ENCODE peak calls at places on chromosomes 1 and 21, in six cellular contexts. I, R, L, D, F and X are unnamed samples.

GRCh38 chr1:37553598-37553926 is 531 bp downstream of the SNIP1 start:
- DNase-seq in D (no peak), I (no peak), L (no peak), F (peak), R (no peak), X (no peak)

GRCh38 chr1:93779540-93780121 is 98.0 kb upstream of the BCAR3 start:
- DNase-seq in I (no peak), F (no peak), L (peak), R (peak), D (no peak), X (no peak)

GRCh38 chr1:3473381-3473844 is 18.9 kb downstream of the ARHGEF16 start:
- DNase-seq in D (no peak), F (no peak), L (no peak), R (no peak), I (no peak), X (no peak)

GRCh38 chr1:25771246-25772114 is 28.5 kb upstream of the SELENON start:
- DNase-seq in D (peak), R (no peak), L (no peak), I (no peak), F (no peak), X (no peak)

GRCh38 chr1:43446881-43447835 is 6.6 kb downstream of the HYI start:
- DNase-seq in R (no peak), I (no peak), D (no peak), L (no peak), F (no peak), X (no peak)

GRCh38 chr21:44793269-44794030 is 8.2 kb downstream of the UBE2G2 start:
- DNase-seq in R (no peak), L (peak), F (peak), I (no peak), D (peak), X (peak)

GRCh38 chr1:156444407-156445001 is 56.1 kb downstream of the MEF2D start:
- DNase-seq in D (peak), I (no peak), L (peak), R (no peak), F (peak), X (peak)

GRCh38 chr1:108692724-108693655 is 880 bp downstream of the PRPF38B start:
- DNase-seq in I (peak), F (peak), R (no peak), L (peak), D (peak), X (peak)

GRCh38 chr1:224786533-224787249 is 142.8 kb upstream of the DNAH14 start:
- DNase-seq in L (no peak), I (no peak), D (no peak), F (no peak), R (no peak), X (no peak)

GRCh38 chr1:210504286-210504685 is 175.6 kb downstream of the HHAT start:
- DNase-seq in F (no peak), L (no peak), D (no peak), I (no peak), R (no peak), X (no peak)

GRCh38 chr21:42558846-42559245 is 45.2 kb downstream of the SLC37A1 start:
- DNase-seq in F (no peak), L (no peak), R (no peak), I (no peak), D (no peak), X (no peak)

GRCh38 chr1:78176448-78176847 is 130.7 kb downstream of the GIPC2 start:
- DNase-seq in D (no peak), F (no peak), L (no peak), R (no peak), I (no peak), X (no peak)

GRCh38 chr1:175294179-175294756 is 101.7 kb upstream of the KIAA0040 start:
- DNase-seq in I (no peak), L (no peak), R (no peak), F (no peak), D (no peak), X (no peak)

GRCh38 chr1:38474738-38475623 is 384.6 kb downstream of the RRAGC start:
- DNase-seq in D (no peak), R (no peak), F (no peak), L (no peak), I (peak), X (no peak)

GRCh38 chr1:180098242-180098995 is 56.2 kb upstream of the QSOX1 start:
- DNase-seq in R (no peak), F (no peak), L (no peak), I (no peak), D (no peak), X (no peak)

GRCh38 chr1:90371106-90371813 is 345.8 kb downstream of the BARHL2 start:
- DNase-seq in R (no peak), D (no peak), I (no peak), L (no peak), F (no peak), X (no peak)

GRCh38 chr1:160030657-160031367 is 978 bp downstream of the PIGM start:
- DNase-seq in L (no peak), R (no peak), F (no peak), D (peak), I (no peak), X (peak)

GRCh38 chr1:215502081-215502480 is 65.0 kb upstream of the KCTD3 start:
- DNase-seq in L (no peak), I (no peak), D (no peak), F (no peak), R (no peak), X (no peak)

GRCh38 chr1:14851775-14852174 is 253.3 kb downstream of the KAZN start:
- DNase-seq in I (no peak), D (no peak), F (no peak), L (no peak), R (no peak), X (no peak)

GRCh38 chr1:201584510-201584991 is 45.6 kb downstream of the NAV1 start:
- DNase-seq in D (no peak), F (no peak), R (no peak), I (no peak), L (no peak), X (no peak)

GRCh38 chr1:112146201-112146715 is 156.8 kb upstream of the KCND3 start:
- DNase-seq in L (no peak), D (no peak), R (no peak), F (no peak), I (no peak), X (no peak)

GRCh38 chr1:46525253-46525983 is 26.0 kb downstream of the KNCN start:
- DNase-seq in R (no peak), D (no peak), I (no peak), L (no peak), F (no peak), X (no peak)

GRCh38 chr1:111281411-111281810 is 9.2 kb upstream of the CHIA start:
- DNase-seq in D (no peak), I (no peak), L (no peak), F (no peak), R (no peak), X (no peak)

GRCh38 chr1:3656450-3657095 is 4.3 kb downstream of the TP73 start:
- DNase-seq in L (no peak), R (no peak), I (peak), D (no peak), F (no peak), X (no peak)

GRCh38 chr1:244349103-244349531 is 102.6 kb downstream of the ADSS2 start:
- DNase-seq in I (no peak), R (no peak), D (no peak), F (no peak), L (no peak), X (no peak)

GRCh38 chr1:203508463-203508862 is 14.5 kb downstream of the OPTC start:
- DNase-seq in L (no peak), I (no peak), R (no peak), D (no peak), F (peak), X (no peak)

GRCh38 chr1:203517426-203517974 is 23.5 kb downstream of the OPTC start:
- DNase-seq in D (no peak), F (no peak), R (no peak), L (no peak), I (no peak), X (no peak)

GRCh38 chr1:203516906-203517305 is 23.0 kb downstream of the OPTC start:
- DNase-seq in L (no peak), F (no peak), I (no peak), D (no peak), R (no peak), X (no peak)

GRCh38 chr1:203511513-203511912 is 17.6 kb downstream of the OPTC start:
- DNase-seq in F (no peak), I (no peak), L (no peak), R (no peak), D (no peak), X (no peak)

GRCh38 chr1:203512830-203513578 is 19.1 kb downstream of the OPTC start:
- DNase-seq in R (no peak), D (no peak), L (peak), F (no peak), I (no peak), X (no peak)
- TF ChIP-seq JUND in R (no peak), D (peak), L (peak), F (no peak), I (no peak), X (no peak)

GRCh38 chr1:110259770-110260169 is 49.7 kb downstream of the KCNC4 start:
- DNase-seq in L (no peak), F (no peak), I (no peak), D (no peak), R (no peak), X (no peak)
- TF ChIP-seq JUND in L (no peak), F (no peak), I (no peak), D (no peak), R (no peak), X (no peak)

GRCh38 chr1:19483691-19484090 is 1.6 kb downstream of the CAPZB start:
- DNase-seq in D (no peak), R (no peak), F (no peak), L (no peak), I (no peak), X (no peak)

GRCh38 chr1:19485362-19486187 is at the start of gene CAPZB:
- DNase-seq in F (peak), D (peak), L (peak), R (no peak), I (no peak), X (peak)

GRCh38 chr1:19483261-19483660 is 2.1 kb downstream of the CAPZB start:
- DNase-seq in F (no peak), L (no peak), D (no peak), R (no peak), I (no peak), X (no peak)

GRCh38 chr1:19484793-19485361 is 462 bp downstream of the CAPZB start:
- DNase-seq in L (no peak), R (no peak), D (peak), F (peak), I (no peak), X (peak)

DNA sequence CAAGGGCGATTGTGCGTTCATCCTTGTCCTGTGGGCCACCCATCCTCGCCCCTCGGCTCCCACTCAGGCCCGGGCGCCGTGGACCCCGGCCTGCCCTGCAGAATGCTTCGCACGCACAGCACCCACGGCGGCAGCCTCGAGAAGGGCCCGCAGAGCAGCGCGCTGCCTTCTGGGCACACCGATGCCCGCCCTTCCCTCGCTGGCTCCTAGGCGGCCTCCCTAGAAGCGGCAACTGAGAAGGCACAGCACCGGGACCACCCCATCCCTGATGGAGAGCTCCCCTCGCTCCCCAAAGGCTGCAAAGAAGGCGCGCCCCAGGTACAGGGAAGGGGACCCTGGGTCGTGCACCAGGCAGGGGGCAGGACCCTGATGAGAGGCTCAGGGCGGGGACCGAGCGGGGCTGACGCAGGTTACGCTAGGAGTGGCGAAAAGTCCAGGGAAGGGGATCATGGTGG is 974 bp downstream of the CAPZB start:
- DNase-seq in I (no peak), D (no peak), F (no peak), R (no peak), L (no peak), X (no peak)
- TF ChIP-seq JUND in I (no peak), D (no peak), F (no peak), R (no peak), L (no peak), X (no peak)

GRCh38 chr1:54542120-54542961 is 5.7 kb upstream of the ACOT11 start:
- DNase-seq in I (peak), L (peak), F (peak), D (peak), R (peak), X (peak)
- TF ChIP-seq JUND in I (no peak), L (peak), F (no peak), D (peak), R (no peak), X (no peak)